ENCODE peak calls at places on chromosomes 12 and 14, in four cellular contexts. B is naive thymus-derived CD4-positive, alpha-beta T cell; U is CD4-positive, CD25-positive, alpha-beta regulatory T cell; P is body of pancreas. F is an unnamed sample.

GRCh38 chr12:5377997-5378596 is 53.8 kb upstream of the NTF3 start:
- DNase-seq in B (no peak), U (no peak), P (no peak), F (no peak)

GRCh38 chr14:98707522-98707921 is 564.5 kb downstream of the BCL11B start:
- DNase-seq in B (no peak), U (no peak), P (no peak), F (no peak)

GRCh38 chr12:85923767-85924331 is 49.8 kb downstream of the NTS start:
- DNase-seq in B (no peak), U (peak; percentile 1), P (no peak), F (no peak)

GRCh38 chr12:109173443-109174240 is 57.3 kb downstream of the ACACB start:
- DNase-seq in B (no peak), U (no peak), P (no peak), F (no peak)

GRCh38 chr14:70183991-70184390 is 4.8 kb downstream of the SLC8A3 start:
- DNase-seq in B (no peak), U (no peak), P (no peak), F (peak; percentile 61)

GRCh38 chr12:83889745-83890144 is 1022.9 kb downstream of the SLC6A15 start:
- DNase-seq in B (no peak), U (no peak), P (no peak), F (no peak)

GRCh38 chr12:10140001-10140400 is 10.0 kb upstream of the CLEC7A start:
- DNase-seq in B (peak; percentile 48), U (peak; percentile 63), P (no peak), F (no peak)

GRCh38 chr14:104787736-104788532 is 7.6 kb downstream of the AKT1 start:
- DNase-seq in B (no peak), U (no peak), P (no peak), F (no peak)

GRCh38 chr14:67514650-67515385 is 18.3 kb upstream of the PLEKHH1 start:
- DNase-seq in B (peak; percentile 47), U (peak; percentile 63), P (peak; percentile 47), F (no peak)

GRCh38 chr12:65125975-65126374 is 4.9 kb upstream of the WIF1 start:
- DNase-seq in B (no peak), U (no peak), P (no peak), F (no peak)

GRCh38 chr12:113261847-113262470 is 40.7 kb downstream of the TPCN1 start:
- DNase-seq in B (peak; percentile 39), U (peak; percentile 88), P (no peak), F (no peak)

GRCh38 chr14:34227834-34228662 is 234.0 kb downstream of the SPTSSA start:
- DNase-seq in B (peak; percentile 12), U (peak; percentile 49), P (peak; percentile 66), F (no peak)

GRCh38 chr14:29042546-29042945 is 276.0 kb downstream of the FOXG1 start:
- DNase-seq in B (no peak), U (no peak), P (no peak), F (no peak)

GRCh38 chr12:3247596-3248270 is 170.6 kb downstream of the TSPAN9 start:
- DNase-seq in B (no peak), U (no peak), P (no peak), F (no peak)

GRCh38 chr12:29781176-29781575 is 2.6 kb downstream of the TMTC1 start:
- DNase-seq in B (no peak), U (no peak), P (no peak), F (no peak)

DNA sequence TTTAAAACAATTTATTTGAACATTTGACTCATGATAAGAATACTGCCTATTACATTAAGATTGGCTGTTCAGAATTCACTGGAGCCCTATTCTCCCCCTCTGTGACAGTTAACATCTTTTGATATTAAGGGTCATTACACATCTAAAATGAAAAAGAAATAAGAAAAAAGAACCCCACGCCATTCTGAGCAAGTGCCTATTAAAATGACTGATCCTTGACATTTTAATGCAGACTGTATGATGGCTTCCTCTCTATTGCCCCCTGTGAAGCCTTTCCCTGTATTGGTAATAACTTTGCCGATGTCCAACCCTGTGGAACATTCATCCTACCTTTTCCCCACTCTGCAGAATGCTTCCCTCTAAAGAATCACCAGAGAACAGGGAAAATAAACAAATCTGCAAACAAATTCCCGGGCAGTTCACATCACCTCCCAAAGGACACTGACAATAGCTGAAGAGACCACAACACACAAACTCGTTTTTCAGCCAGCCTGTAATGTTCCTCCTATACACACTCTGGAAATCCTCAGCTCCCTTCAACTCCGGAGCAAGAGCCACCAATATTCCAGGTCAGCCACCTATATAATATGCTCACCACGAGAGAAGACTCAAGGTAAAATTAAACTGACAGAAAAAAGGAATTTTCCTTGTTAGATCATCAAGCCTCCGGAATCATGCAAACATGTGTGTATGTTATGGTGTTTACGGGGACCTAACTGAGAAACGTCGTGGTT is 2.1 kb downstream of the NIN start:
- DNase-seq in B (no peak), U (no peak), P (no peak), F (no peak)
- H3K4me3 ChIP-seq in B (peak overlapping the region; percentile 72), U (peak overlapping the region; percentile 84), P (no peak overlapping the region), F (peak overlapping the region; percentile 66)

DNA sequence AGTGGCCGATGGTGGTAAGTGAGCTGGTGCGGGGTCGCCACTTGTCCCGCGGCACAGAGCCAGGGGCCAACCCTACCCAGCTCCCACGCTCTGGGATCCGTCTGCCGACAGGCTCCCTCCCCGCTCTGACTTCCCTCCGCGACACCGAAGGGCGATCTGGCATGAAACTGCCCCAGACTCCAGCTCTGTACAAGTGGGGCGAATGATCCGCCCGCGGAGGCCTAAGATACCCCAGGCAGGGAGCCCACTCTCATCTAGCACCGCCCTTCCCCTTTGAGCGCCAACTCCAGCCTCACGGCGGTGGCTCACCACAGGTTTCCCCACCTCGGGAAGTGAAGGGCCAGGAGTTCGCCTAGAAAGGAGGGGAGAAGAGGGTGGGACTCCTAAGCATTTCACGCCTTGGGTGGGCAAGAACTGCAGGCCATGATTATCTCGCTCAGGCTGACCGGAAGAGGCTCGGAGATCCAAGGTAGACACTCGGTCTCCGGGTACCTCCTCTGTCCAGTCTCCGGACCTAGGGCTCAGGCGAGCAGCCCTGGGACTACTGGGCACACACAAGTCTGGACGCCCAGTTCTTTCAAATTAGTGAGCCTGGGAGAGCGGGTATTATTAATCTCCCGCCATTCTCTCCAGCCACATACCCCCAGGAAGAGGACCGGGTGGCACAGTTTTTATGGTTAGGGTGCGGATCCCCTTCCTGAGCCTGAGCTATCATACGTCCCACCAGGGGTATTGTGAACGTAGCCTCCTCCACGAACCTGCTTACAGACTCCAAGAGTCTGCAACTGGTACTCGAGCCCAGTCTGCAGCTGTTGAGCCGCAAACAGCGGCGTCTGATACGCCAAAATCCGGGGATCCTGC is 849 bp downstream of the WNT1 start:
- DNase-seq in B (no peak), U (no peak), P (no peak), F (no peak)
- H3K4me3 ChIP-seq in B (peak overlapping the region; percentile 82), U (peak overlapping the region; percentile 68), P (no peak overlapping the region), F (peak overlapping the region; percentile 44)

DNA sequence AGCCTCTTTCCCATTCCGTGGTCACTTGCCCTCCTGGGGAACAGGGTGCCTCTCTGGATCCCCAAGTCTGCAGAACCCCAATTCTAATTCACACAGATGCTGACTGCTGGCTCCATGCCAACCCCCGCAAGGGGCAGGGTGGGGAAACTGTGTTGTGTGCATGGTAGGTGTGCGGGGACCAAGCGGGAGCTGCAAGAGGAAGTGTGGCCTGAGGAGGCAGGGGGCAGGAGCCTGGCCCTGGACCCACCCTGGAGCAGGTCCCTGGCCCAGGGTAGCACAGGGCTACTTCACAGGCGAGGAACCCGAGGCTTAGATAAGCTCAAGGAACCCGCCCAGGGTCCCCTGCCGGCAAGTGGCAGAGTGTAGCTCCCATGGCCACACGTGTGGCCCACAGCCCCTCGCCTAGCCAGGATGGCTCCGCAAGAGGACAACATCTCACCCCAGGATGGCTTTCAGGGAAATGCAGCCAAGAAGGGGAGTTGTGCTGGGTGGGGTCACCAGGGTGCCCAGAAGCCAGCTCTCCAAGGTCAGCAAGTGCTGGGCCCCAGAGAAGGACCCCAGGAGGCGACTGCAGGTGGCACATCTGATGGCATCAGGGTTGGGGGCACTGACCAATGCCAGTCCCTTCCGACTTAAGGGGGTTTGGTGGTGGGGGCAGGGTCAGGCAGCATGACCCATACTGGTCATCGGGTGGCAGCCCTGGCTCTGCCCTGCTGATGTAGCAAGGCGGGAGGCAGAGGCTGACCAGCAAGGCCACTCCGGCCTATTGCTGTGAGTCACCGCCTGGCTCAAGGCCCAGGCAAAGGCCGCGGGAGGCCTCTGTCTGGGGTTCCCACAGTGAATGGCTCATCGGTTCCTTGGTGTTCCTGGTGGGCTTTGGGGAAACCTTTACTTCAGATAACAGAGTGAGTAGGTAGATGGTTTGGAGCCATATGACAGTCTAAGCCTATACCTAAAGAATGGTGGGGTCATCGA is 37.3 kb upstream of the EML1 start:
- DNase-seq in B (no peak), U (no peak), P (peak; percentile 75), F (no peak)
- H3K4me3 ChIP-seq in B (no peak overlapping the region), U (no peak overlapping the region), P (no peak overlapping the region), F (no peak overlapping the region)

GRCh38 chr12:26830783-26831601 is 2.0 kb downstream of the ITPR2 start:
- DNase-seq in B (no peak), U (no peak), P (peak; percentile 17), F (no peak)
- H3K4me3 ChIP-seq in B (peak overlapping the region; percentile 6), U (peak overlapping the region; percentile 39), P (no peak overlapping the region), F (peak overlapping the region; percentile 42)

GRCh38 chr14:81434230-81434629 is 34.1 kb upstream of the STON2 start:
- DNase-seq in B (no peak), U (no peak), P (no peak), F (no peak)

GRCh38 chr14:81433378-81433777 is 33.3 kb upstream of the STON2 start:
- DNase-seq in B (no peak), U (no peak), P (no peak), F (no peak)

GRCh38 chr14:81435578-81436295 is 35.6 kb upstream of the STON2 start:
- DNase-seq in B (peak; percentile 18), U (peak; percentile 27), P (peak; percentile 42), F (no peak)

GRCh38 chr14:81436296-81437138 is 36.4 kb upstream of the STON2 start:
- DNase-seq in B (no peak), U (peak; percentile 23), P (peak; percentile 77), F (no peak)

DNA sequence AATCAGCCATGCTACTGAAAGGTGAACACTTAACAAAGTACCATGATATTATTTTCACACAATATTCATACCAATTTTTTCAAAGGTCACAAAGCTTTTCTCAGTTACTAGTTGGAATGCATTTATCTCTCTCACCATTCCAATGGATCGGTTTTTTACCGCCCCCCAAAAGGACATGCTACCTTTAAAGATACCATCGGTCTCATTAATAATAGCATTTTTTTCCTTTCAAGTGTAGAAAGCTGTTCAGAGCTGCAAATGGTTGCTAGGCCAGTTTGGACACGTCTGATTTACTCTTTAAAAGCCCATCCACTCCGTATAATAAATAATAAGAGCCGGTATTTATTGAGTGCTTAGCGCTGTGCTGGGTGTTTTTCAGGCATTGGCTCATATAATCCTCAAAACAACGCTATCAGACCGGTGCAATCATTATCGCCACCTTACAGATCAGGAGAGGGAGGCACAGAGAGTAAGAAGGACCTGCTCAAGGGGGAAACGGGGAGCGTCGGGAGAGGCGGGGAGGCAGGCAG is 35.0 kb upstream of the STON2 start:
- DNase-seq in B (no peak), U (no peak), P (no peak), F (no peak)
- H3K4me3 ChIP-seq in B (peak overlapping the region; percentile 57), U (no peak overlapping the region), P (peak overlapping the region; percentile 1), F (no peak overlapping the region)

GRCh38 chr12:89597770-89598169 is 71.9 kb upstream of the POC1B start:
- DNase-seq in B (no peak), U (peak; percentile 6), P (no peak), F (peak; percentile 42)

GRCh38 chr12:89603678-89604077 is 77.8 kb upstream of the POC1B start:
- DNase-seq in B (no peak), U (no peak), P (no peak), F (no peak)
- H3K4me3 ChIP-seq in B (no peak overlapping the region), U (no peak overlapping the region), P (no peak overlapping the region), F (no peak overlapping the region)

GRCh38 chr12:20350495-20350894 is 17.8 kb upstream of the PDE3A start:
- DNase-seq in B (no peak), U (no peak), P (no peak), F (no peak)
- H3K4me3 ChIP-seq in B (no peak overlapping the region), U (no peak overlapping the region), P (no peak overlapping the region), F (no peak overlapping the region)